ENCODE peak calls at places on chromosome X, in five cellular contexts. P is NCI-H526; Z is T1000; Y is NCI-H2081 treated with DMSO at 0.1 percent for 48 hours; U is stimulated activated CD4-positive, alpha-beta T cell treated with anti-CD3 and anti-CD28 coated beads, Interleukin-15, amount 100 ng/mL, for 1 hour. K is an unnamed sample.

GRCh38 chrX:112696506-112696905 is 16.8 kb upstream of the LHFPL1 start:
- DNase-seq in P (no peak), Z (no peak), Y (no peak), U (no peak), K (no peak)

GRCh38 chrX:38817004-38817703 is 15.9 kb downstream of the MID1IP1 start:
- DNase-seq in P (no peak), Z (no peak), Y (no peak), U (no peak), K (no peak)

GRCh38 chrX:65689377-65689776 is 21.9 kb downstream of the MSN start:
- DNase-seq in P (no peak), Z (no peak), Y (no peak), U (no peak), K (no peak)

GRCh38 chrX:66408507-66408906 is 230.4 kb downstream of the EDA2R start:
- DNase-seq in P (no peak), Z (no peak), Y (no peak), U (no peak), K (no peak)

GRCh38 chrX:40007136-40007535 is 90.6 kb downstream of the BCOR start:
- DNase-seq in P (peak), Z (no peak), Y (no peak), U (no peak), K (no peak)

GRCh38 chrX:135931644-135932487 is 38.4 kb downstream of the SAGE1 start:
- DNase-seq in P (no peak), Z (no peak), Y (no peak), U (peak), K (no peak)

GRCh38 chrX:10759400-10759799 is 139.0 kb upstream of the MID1 start:
- DNase-seq in P (no peak), Z (no peak), Y (no peak), U (no peak), K (no peak)

GRCh38 chrX:30971761-30972603 is 82.9 kb upstream of the TAB3 start:
- DNase-seq in P (no peak), Z (no peak), Y (no peak), U (no peak), K (peak)

GRCh38 chrX:48530736-48531135 is 8.8 kb upstream of the TBC1D25 start:
- DNase-seq in P (no peak), Z (no peak), Y (no peak), U (no peak), K (no peak)

GRCh38 chrX:69556094-69557011 is 52.2 kb downstream of the NALF2 start:
- DNase-seq in P (no peak), Z (no peak), Y (no peak), U (no peak), K (no peak)

GRCh38 chrX:67725471-67725870 is 181.7 kb downstream of the AR start:
- DNase-seq in P (no peak), Z (no peak), Y (no peak), U (no peak), K (no peak)

GRCh38 chrX:47723689-47724088 is 64.7 kb upstream of the UXT start:
- DNase-seq in P (no peak), Z (no peak), Y (no peak), U (no peak), K (no peak)

GRCh38 chrX:63349307-63349706 is 1.8 kb downstream of the SPIN4 start:
- DNase-seq in P (peak), Z (no peak), Y (no peak), U (no peak), K (no peak)

GRCh38 chrX:19867411-19867732 is 20.0 kb downstream of the SH3KBP1 start:
- DNase-seq in P (no peak), Z (no peak), Y (no peak), U (no peak), K (no peak)

GRCh38 chrX:134544614-134545255 is 84.8 kb downstream of the HPRT1 start:
- DNase-seq in P (no peak), Z (no peak), Y (no peak), U (no peak), K (no peak)

K was measured in GM12892.